ENCODE peak calls at places on chromosome 11, in ten cellular contexts. One of them, this sample, is unnamed.

GRCh38 chr11:12962306-12962705 is 46.8 kb upstream of the RASSF10 start:
- DNase-seq in HTR-8/SVneo: no peak
- DNase-seq in keratinocyte: no peak
- DNase-seq in KBM-7: no peak
- DNase-seq in stimulated activated CD4-positive, alpha-beta T cell treated with anti-CD3 and anti-CD28 coated beads, Interleukin-4, amount 100 ng/mL, for 48 hours: no peak
- DNase-seq in Calu3: no peak
- DNase-seq in activated CD4-positive, CD25-positive, alpha-beta regulatory T cell: no peak
- DNase-seq in NCI-H1105 treated with DMSO at 0.1 percent for 48 hours: no peak
- DNase-seq in H1: no peak
- DNase-seq in RKO: no peak
- DNase-seq in this sample: no peak

GRCh38 chr11:123054301-123055065 is 7.5 kb downstream of the HSPA8 start:
- DNase-seq in HTR-8/SVneo: peak; percentile 78
- DNase-seq in keratinocyte: no peak
- DNase-seq in KBM-7: peak; percentile 88
- DNase-seq in stimulated activated CD4-positive, alpha-beta T cell treated with anti-CD3 and anti-CD28 coated beads, Interleukin-4, amount 100 ng/mL, for 48 hours: no peak
- DNase-seq in Calu3: no peak
- DNase-seq in activated CD4-positive, CD25-positive, alpha-beta regulatory T cell: no peak
- DNase-seq in NCI-H1105 treated with DMSO at 0.1 percent for 48 hours: peak; percentile 96
- DNase-seq in H1: no peak
- DNase-seq in RKO: peak; percentile 89
- DNase-seq in this sample: peak; percentile 45

GRCh38 chr11:129694966-129695365 is 120.7 kb upstream of the TMEM45B start:
- DNase-seq in HTR-8/SVneo: no peak
- DNase-seq in keratinocyte: no peak
- DNase-seq in KBM-7: no peak
- DNase-seq in stimulated activated CD4-positive, alpha-beta T cell treated with anti-CD3 and anti-CD28 coated beads, Interleukin-4, amount 100 ng/mL, for 48 hours: no peak
- DNase-seq in Calu3: no peak
- DNase-seq in activated CD4-positive, CD25-positive, alpha-beta regulatory T cell: no peak
- DNase-seq in NCI-H1105 treated with DMSO at 0.1 percent for 48 hours: no peak
- DNase-seq in H1: no peak
- DNase-seq in RKO: no peak
- DNase-seq in this sample: peak; percentile 26

GRCh38 chr11:124898711-124899110 is 1.0 kb upstream of the ROBO4 start:
- DNase-seq in HTR-8/SVneo: no peak
- DNase-seq in keratinocyte: no peak
- DNase-seq in KBM-7: no peak
- DNase-seq in stimulated activated CD4-positive, alpha-beta T cell treated with anti-CD3 and anti-CD28 coated beads, Interleukin-4, amount 100 ng/mL, for 48 hours: no peak
- DNase-seq in Calu3: no peak
- DNase-seq in activated CD4-positive, CD25-positive, alpha-beta regulatory T cell: no peak
- DNase-seq in NCI-H1105 treated with DMSO at 0.1 percent for 48 hours: no peak
- DNase-seq in H1: no peak
- DNase-seq in RKO: peak; percentile 21
- DNase-seq in this sample: peak; percentile 69

GRCh38 chr11:109984634-109985289 is 108.4 kb upstream of the ZC3H12C start:
- DNase-seq in HTR-8/SVneo: no peak
- DNase-seq in keratinocyte: no peak
- DNase-seq in KBM-7: peak; percentile 54
- DNase-seq in stimulated activated CD4-positive, alpha-beta T cell treated with anti-CD3 and anti-CD28 coated beads, Interleukin-4, amount 100 ng/mL, for 48 hours: no peak
- DNase-seq in Calu3: no peak
- DNase-seq in activated CD4-positive, CD25-positive, alpha-beta regulatory T cell: no peak
- DNase-seq in NCI-H1105 treated with DMSO at 0.1 percent for 48 hours: no peak
- DNase-seq in H1: no peak
- DNase-seq in RKO: no peak
- DNase-seq in this sample: no peak

GRCh38 chr11:30960387-30960992 is 374.3 kb upstream of the MPPED2 start:
- DNase-seq in HTR-8/SVneo: no peak
- DNase-seq in keratinocyte: no peak
- DNase-seq in KBM-7: peak; percentile 9
- DNase-seq in stimulated activated CD4-positive, alpha-beta T cell treated with anti-CD3 and anti-CD28 coated beads, Interleukin-4, amount 100 ng/mL, for 48 hours: no peak
- DNase-seq in Calu3: peak; percentile 10
- DNase-seq in activated CD4-positive, CD25-positive, alpha-beta regulatory T cell: no peak
- DNase-seq in NCI-H1105 treated with DMSO at 0.1 percent for 48 hours: peak; percentile 79
- DNase-seq in H1: no peak
- DNase-seq in RKO: peak; percentile 72
- DNase-seq in this sample: peak; percentile 53

GRCh38 chr11:48013269-48013901 is 33.0 kb downstream of the PTPRJ start:
- DNase-seq in HTR-8/SVneo: no peak
- DNase-seq in keratinocyte: no peak
- DNase-seq in KBM-7: no peak
- DNase-seq in stimulated activated CD4-positive, alpha-beta T cell treated with anti-CD3 and anti-CD28 coated beads, Interleukin-4, amount 100 ng/mL, for 48 hours: no peak
- DNase-seq in Calu3: peak; percentile 46
- DNase-seq in activated CD4-positive, CD25-positive, alpha-beta regulatory T cell: no peak
- DNase-seq in NCI-H1105 treated with DMSO at 0.1 percent for 48 hours: no peak
- DNase-seq in H1: no peak
- DNase-seq in RKO: no peak
- DNase-seq in this sample: peak; percentile 76

GRCh38 chr11:103920449-103920848 is 116.0 kb upstream of the DDI1 start:
- DNase-seq in HTR-8/SVneo: no peak
- DNase-seq in keratinocyte: no peak
- DNase-seq in KBM-7: no peak
- DNase-seq in stimulated activated CD4-positive, alpha-beta T cell treated with anti-CD3 and anti-CD28 coated beads, Interleukin-4, amount 100 ng/mL, for 48 hours: no peak
- DNase-seq in Calu3: no peak
- DNase-seq in activated CD4-positive, CD25-positive, alpha-beta regulatory T cell: no peak
- DNase-seq in NCI-H1105 treated with DMSO at 0.1 percent for 48 hours: no peak
- DNase-seq in H1: no peak
- DNase-seq in RKO: no peak
- DNase-seq in this sample: peak; percentile 36

GRCh38 chr11:109001585-109001984 is 336.7 kb downstream of the DDX10 start:
- DNase-seq in HTR-8/SVneo: no peak
- DNase-seq in keratinocyte: no peak
- DNase-seq in KBM-7: no peak
- DNase-seq in stimulated activated CD4-positive, alpha-beta T cell treated with anti-CD3 and anti-CD28 coated beads, Interleukin-4, amount 100 ng/mL, for 48 hours: no peak
- DNase-seq in Calu3: no peak
- DNase-seq in activated CD4-positive, CD25-positive, alpha-beta regulatory T cell: no peak
- DNase-seq in NCI-H1105 treated with DMSO at 0.1 percent for 48 hours: no peak
- DNase-seq in H1: no peak
- DNase-seq in RKO: no peak
- DNase-seq in this sample: no peak

GRCh38 chr11:117833401-117833891 is 8.9 kb upstream of the FXYD2 start:
- DNase-seq in HTR-8/SVneo: no peak
- DNase-seq in keratinocyte: no peak
- DNase-seq in KBM-7: no peak
- DNase-seq in stimulated activated CD4-positive, alpha-beta T cell treated with anti-CD3 and anti-CD28 coated beads, Interleukin-4, amount 100 ng/mL, for 48 hours: no peak
- DNase-seq in Calu3: peak; percentile 86
- DNase-seq in activated CD4-positive, CD25-positive, alpha-beta regulatory T cell: no peak
- DNase-seq in NCI-H1105 treated with DMSO at 0.1 percent for 48 hours: peak; percentile 100
- DNase-seq in H1: no peak
- DNase-seq in RKO: no peak
- DNase-seq in this sample: peak; percentile 25

GRCh38 chr11:12184696-12185095 is 74.3 kb downstream of the MICAL2 start:
- DNase-seq in HTR-8/SVneo: no peak
- DNase-seq in keratinocyte: no peak
- DNase-seq in KBM-7: no peak
- DNase-seq in stimulated activated CD4-positive, alpha-beta T cell treated with anti-CD3 and anti-CD28 coated beads, Interleukin-4, amount 100 ng/mL, for 48 hours: no peak
- DNase-seq in Calu3: no peak
- DNase-seq in activated CD4-positive, CD25-positive, alpha-beta regulatory T cell: no peak
- DNase-seq in NCI-H1105 treated with DMSO at 0.1 percent for 48 hours: no peak
- DNase-seq in H1: no peak
- DNase-seq in RKO: no peak
- DNase-seq in this sample: no peak

GRCh38 chr11:61516675-61517516 is 8.3 kb downstream of the LRRC10B start:
- DNase-seq in HTR-8/SVneo: peak; percentile 77
- DNase-seq in keratinocyte: no peak
- DNase-seq in KBM-7: peak; percentile 58
- DNase-seq in stimulated activated CD4-positive, alpha-beta T cell treated with anti-CD3 and anti-CD28 coated beads, Interleukin-4, amount 100 ng/mL, for 48 hours: peak; percentile 34
- DNase-seq in Calu3: peak; percentile 57
- DNase-seq in activated CD4-positive, CD25-positive, alpha-beta regulatory T cell: peak; percentile 50
- DNase-seq in NCI-H1105 treated with DMSO at 0.1 percent for 48 hours: peak; percentile 29
- DNase-seq in H1: no peak
- DNase-seq in RKO: no peak
- DNase-seq in this sample: no peak

GRCh38 chr11:84524422-84525051 is 1102.6 kb downstream of the DLG2 start:
- DNase-seq in HTR-8/SVneo: peak; percentile 3
- DNase-seq in keratinocyte: no peak
- DNase-seq in KBM-7: peak; percentile 8
- DNase-seq in stimulated activated CD4-positive, alpha-beta T cell treated with anti-CD3 and anti-CD28 coated beads, Interleukin-4, amount 100 ng/mL, for 48 hours: no peak
- DNase-seq in Calu3: no peak
- DNase-seq in activated CD4-positive, CD25-positive, alpha-beta regulatory T cell: no peak
- DNase-seq in NCI-H1105 treated with DMSO at 0.1 percent for 48 hours: peak; percentile 5
- DNase-seq in H1: no peak
- DNase-seq in RKO: peak; percentile 46
- DNase-seq in this sample: peak; percentile 14

GRCh38 chr11:75888391-75888790 is 73.4 kb downstream of the UVRAG start:
- DNase-seq in HTR-8/SVneo: no peak
- DNase-seq in keratinocyte: no peak
- DNase-seq in KBM-7: no peak
- DNase-seq in stimulated activated CD4-positive, alpha-beta T cell treated with anti-CD3 and anti-CD28 coated beads, Interleukin-4, amount 100 ng/mL, for 48 hours: no peak
- DNase-seq in Calu3: no peak
- DNase-seq in activated CD4-positive, CD25-positive, alpha-beta regulatory T cell: no peak
- DNase-seq in NCI-H1105 treated with DMSO at 0.1 percent for 48 hours: no peak
- DNase-seq in H1: no peak
- DNase-seq in RKO: no peak
- DNase-seq in this sample: no peak

GRCh38 chr11:62980133-62980760 is 4.5 kb downstream of the SLC22A6 start:
- DNase-seq in HTR-8/SVneo: no peak
- DNase-seq in keratinocyte: no peak
- DNase-seq in KBM-7: no peak
- DNase-seq in stimulated activated CD4-positive, alpha-beta T cell treated with anti-CD3 and anti-CD28 coated beads, Interleukin-4, amount 100 ng/mL, for 48 hours: no peak
- DNase-seq in Calu3: no peak
- DNase-seq in activated CD4-positive, CD25-positive, alpha-beta regulatory T cell: no peak
- DNase-seq in NCI-H1105 treated with DMSO at 0.1 percent for 48 hours: no peak
- DNase-seq in H1: no peak
- DNase-seq in RKO: no peak
- DNase-seq in this sample: peak; percentile 15

GRCh38 chr11:74925281-74925680 is 23.6 kb downstream of the XRRA1 start:
- DNase-seq in HTR-8/SVneo: no peak
- DNase-seq in keratinocyte: no peak
- DNase-seq in KBM-7: no peak
- DNase-seq in stimulated activated CD4-positive, alpha-beta T cell treated with anti-CD3 and anti-CD28 coated beads, Interleukin-4, amount 100 ng/mL, for 48 hours: no peak
- DNase-seq in Calu3: no peak
- DNase-seq in activated CD4-positive, CD25-positive, alpha-beta regulatory T cell: no peak
- DNase-seq in NCI-H1105 treated with DMSO at 0.1 percent for 48 hours: no peak
- DNase-seq in H1: no peak
- DNase-seq in RKO: no peak
- DNase-seq in this sample: peak; percentile 21

GRCh38 chr11:9314291-9315077 is at the start of gene TMEM41B:
- DNase-seq in HTR-8/SVneo: peak; percentile 100
- DNase-seq in keratinocyte: peak; percentile 92
- DNase-seq in KBM-7: peak; percentile 99
- DNase-seq in stimulated activated CD4-positive, alpha-beta T cell treated with anti-CD3 and anti-CD28 coated beads, Interleukin-4, amount 100 ng/mL, for 48 hours: peak; percentile 100
- DNase-seq in Calu3: peak; percentile 99
- DNase-seq in activated CD4-positive, CD25-positive, alpha-beta regulatory T cell: peak; percentile 99
- DNase-seq in NCI-H1105 treated with DMSO at 0.1 percent for 48 hours: peak; percentile 99
- DNase-seq in H1: peak; percentile 97
- DNase-seq in RKO: peak; percentile 99
- DNase-seq in this sample: peak; percentile 99

GRCh38 chr11:14150878-14151277 is 188.4 kb downstream of the SPON1 start:
- DNase-seq in HTR-8/SVneo: no peak
- DNase-seq in keratinocyte: no peak
- DNase-seq in KBM-7: no peak
- DNase-seq in stimulated activated CD4-positive, alpha-beta T cell treated with anti-CD3 and anti-CD28 coated beads, Interleukin-4, amount 100 ng/mL, for 48 hours: no peak
- DNase-seq in Calu3: no peak
- DNase-seq in activated CD4-positive, CD25-positive, alpha-beta regulatory T cell: no peak
- DNase-seq in NCI-H1105 treated with DMSO at 0.1 percent for 48 hours: no peak
- DNase-seq in H1: no peak
- DNase-seq in RKO: no peak
- DNase-seq in this sample: no peak

GRCh38 chr11:115665345-115665901 is 161.2 kb upstream of the CADM1 start:
- DNase-seq in HTR-8/SVneo: no peak
- DNase-seq in keratinocyte: no peak
- DNase-seq in KBM-7: no peak
- DNase-seq in stimulated activated CD4-positive, alpha-beta T cell treated with anti-CD3 and anti-CD28 coated beads, Interleukin-4, amount 100 ng/mL, for 48 hours: no peak
- DNase-seq in Calu3: no peak
- DNase-seq in activated CD4-positive, CD25-positive, alpha-beta regulatory T cell: no peak
- DNase-seq in NCI-H1105 treated with DMSO at 0.1 percent for 48 hours: no peak
- DNase-seq in H1: no peak
- DNase-seq in RKO: no peak
- DNase-seq in this sample: no peak

GRCh38 chr11:35402751-35403454 is 16.5 kb downstream of the SLC1A2 start:
- DNase-seq in HTR-8/SVneo: no peak
- DNase-seq in keratinocyte: no peak
- DNase-seq in KBM-7: no peak
- DNase-seq in stimulated activated CD4-positive, alpha-beta T cell treated with anti-CD3 and anti-CD28 coated beads, Interleukin-4, amount 100 ng/mL, for 48 hours: no peak
- DNase-seq in Calu3: no peak
- DNase-seq in activated CD4-positive, CD25-positive, alpha-beta regulatory T cell: no peak
- DNase-seq in NCI-H1105 treated with DMSO at 0.1 percent for 48 hours: no peak
- DNase-seq in H1: no peak
- DNase-seq in RKO: no peak
- DNase-seq in this sample: no peak

GRCh38 chr11:67674442-67674871 is at the start of gene ALDH3B2:
- DNase-seq in HTR-8/SVneo: no peak
- DNase-seq in keratinocyte: peak; percentile 46
- DNase-seq in KBM-7: no peak
- DNase-seq in stimulated activated CD4-positive, alpha-beta T cell treated with anti-CD3 and anti-CD28 coated beads, Interleukin-4, amount 100 ng/mL, for 48 hours: no peak
- DNase-seq in Calu3: peak; percentile 88
- DNase-seq in activated CD4-positive, CD25-positive, alpha-beta regulatory T cell: no peak
- DNase-seq in NCI-H1105 treated with DMSO at 0.1 percent for 48 hours: no peak
- DNase-seq in H1: no peak
- DNase-seq in RKO: no peak
- DNase-seq in this sample: no peak

GRCh38 chr11:62419560-62420342 is 918 bp downstream of the SCGB1A1 start:
- DNase-seq in HTR-8/SVneo: no peak
- DNase-seq in keratinocyte: no peak
- DNase-seq in KBM-7: no peak
- DNase-seq in stimulated activated CD4-positive, alpha-beta T cell treated with anti-CD3 and anti-CD28 coated beads, Interleukin-4, amount 100 ng/mL, for 48 hours: no peak
- DNase-seq in Calu3: no peak
- DNase-seq in activated CD4-positive, CD25-positive, alpha-beta regulatory T cell: no peak
- DNase-seq in NCI-H1105 treated with DMSO at 0.1 percent for 48 hours: no peak
- DNase-seq in H1: no peak
- DNase-seq in RKO: no peak
- DNase-seq in this sample: no peak

GRCh38 chr11:101126551-101127347 is 2.9 kb downstream of the PGR start:
- DNase-seq in HTR-8/SVneo: no peak
- DNase-seq in keratinocyte: no peak
- DNase-seq in KBM-7: peak; percentile 8
- DNase-seq in stimulated activated CD4-positive, alpha-beta T cell treated with anti-CD3 and anti-CD28 coated beads, Interleukin-4, amount 100 ng/mL, for 48 hours: no peak
- DNase-seq in Calu3: no peak
- DNase-seq in activated CD4-positive, CD25-positive, alpha-beta regulatory T cell: no peak
- DNase-seq in NCI-H1105 treated with DMSO at 0.1 percent for 48 hours: no peak
- DNase-seq in H1: peak; percentile 2
- DNase-seq in RKO: no peak
- DNase-seq in this sample: no peak

GRCh38 chr11:94153320-94153719 is 24.7 kb downstream of the PANX1 start:
- DNase-seq in HTR-8/SVneo: no peak
- DNase-seq in keratinocyte: no peak
- DNase-seq in KBM-7: no peak
- DNase-seq in stimulated activated CD4-positive, alpha-beta T cell treated with anti-CD3 and anti-CD28 coated beads, Interleukin-4, amount 100 ng/mL, for 48 hours: no peak
- DNase-seq in Calu3: no peak
- DNase-seq in activated CD4-positive, CD25-positive, alpha-beta regulatory T cell: no peak
- DNase-seq in NCI-H1105 treated with DMSO at 0.1 percent for 48 hours: no peak
- DNase-seq in H1: no peak
- DNase-seq in RKO: no peak
- DNase-seq in this sample: no peak

GRCh38 chr11:101880208-101880607 is 34.6 kb upstream of the CEP126 start:
- DNase-seq in HTR-8/SVneo: peak; percentile 35
- DNase-seq in keratinocyte: no peak
- DNase-seq in KBM-7: peak; percentile 21
- DNase-seq in stimulated activated CD4-positive, alpha-beta T cell treated with anti-CD3 and anti-CD28 coated beads, Interleukin-4, amount 100 ng/mL, for 48 hours: no peak
- DNase-seq in Calu3: peak; percentile 28
- DNase-seq in activated CD4-positive, CD25-positive, alpha-beta regulatory T cell: no peak
- DNase-seq in NCI-H1105 treated with DMSO at 0.1 percent for 48 hours: peak; percentile 60
- DNase-seq in H1: no peak
- DNase-seq in RKO: peak; percentile 71
- DNase-seq in this sample: peak; percentile 13

GRCh38 chr11:67604815-67605214 is 1.9 kb upstream of the NDUFV1 start:
- DNase-seq in HTR-8/SVneo: no peak
- DNase-seq in keratinocyte: no peak
- DNase-seq in KBM-7: no peak
- DNase-seq in stimulated activated CD4-positive, alpha-beta T cell treated with anti-CD3 and anti-CD28 coated beads, Interleukin-4, amount 100 ng/mL, for 48 hours: no peak
- DNase-seq in Calu3: no peak
- DNase-seq in activated CD4-positive, CD25-positive, alpha-beta regulatory T cell: no peak
- DNase-seq in NCI-H1105 treated with DMSO at 0.1 percent for 48 hours: no peak
- DNase-seq in H1: no peak
- DNase-seq in RKO: no peak
- DNase-seq in this sample: no peak

GRCh38 chr11:63834532-63835155 is 4.3 kb upstream of the MARK2 start:
- DNase-seq in HTR-8/SVneo: no peak
- DNase-seq in keratinocyte: no peak
- DNase-seq in KBM-7: no peak
- DNase-seq in stimulated activated CD4-positive, alpha-beta T cell treated with anti-CD3 and anti-CD28 coated beads, Interleukin-4, amount 100 ng/mL, for 48 hours: no peak
- DNase-seq in Calu3: no peak
- DNase-seq in activated CD4-positive, CD25-positive, alpha-beta regulatory T cell: no peak
- DNase-seq in NCI-H1105 treated with DMSO at 0.1 percent for 48 hours: no peak
- DNase-seq in H1: no peak
- DNase-seq in RKO: no peak
- DNase-seq in this sample: no peak

GRCh38 chr11:121763526-121763925 is 310.8 kb upstream of the SORL1-AS1 start:
- DNase-seq in HTR-8/SVneo: no peak
- DNase-seq in keratinocyte: no peak
- DNase-seq in KBM-7: no peak
- DNase-seq in stimulated activated CD4-positive, alpha-beta T cell treated with anti-CD3 and anti-CD28 coated beads, Interleukin-4, amount 100 ng/mL, for 48 hours: no peak
- DNase-seq in Calu3: no peak
- DNase-seq in activated CD4-positive, CD25-positive, alpha-beta regulatory T cell: no peak
- DNase-seq in NCI-H1105 treated with DMSO at 0.1 percent for 48 hours: no peak
- DNase-seq in H1: no peak
- DNase-seq in RKO: no peak
- DNase-seq in this sample: no peak